ENCODE peak calls at places on chromosomes 7 and 10, in six cellular contexts. N, R, W, M, D and U are unnamed samples.

GRCh38 chr10:17820943-17821342 is 11.8 kb downstream of the MRC1 start:
- DNase-seq in N (no peak), R (no peak), W (no peak), M (no peak), D (no peak), U (no peak)

GRCh38 chr10:21069929-21070363 is 172.8 kb upstream of the NEBL start:
- DNase-seq in N (no peak), R (no peak), W (no peak), M (no peak), D (no peak), U (no peak)

GRCh38 chr7:13874783-13875182 is 114.7 kb downstream of the ETV1 start:
- DNase-seq in N (no peak), R (no peak), W (peak), M (no peak), D (peak), U (no peak)

GRCh38 chr7:115096262-115096661 is 174.4 kb downstream of the MDFIC start:
- DNase-seq in N (no peak), R (no peak), W (peak), M (no peak), D (no peak), U (no peak)

GRCh38 chr7:151863386-151864079 is 13.4 kb downstream of the PRKAG2 start:
- DNase-seq in N (no peak), R (peak), W (no peak), M (no peak), D (no peak), U (no peak)

GRCh38 chr7:99137418-99138180 is 6.3 kb downstream of the SMURF1 start:
- DNase-seq in N (no peak), R (no peak), W (peak), M (no peak), D (peak), U (peak)

GRCh38 chr10:131170042-131170983 is 141.2 kb downstream of the TCERG1L start:
- DNase-seq in N (peak), R (no peak), W (no peak), M (no peak), D (no peak), U (no peak)

GRCh38 chr10:131204406-131205152 is 106.9 kb downstream of the TCERG1L start:
- DNase-seq in N (peak), R (no peak), W (no peak), M (no peak), D (no peak), U (no peak)

GRCh38 chr7:904847-905246 is 28.5 kb downstream of the GET4 start:
- DNase-seq in N (no peak), R (no peak), W (peak), M (no peak), D (peak), U (no peak)

GRCh38 chr7:96075510-96076349 is 246.2 kb downstream of the SLC25A13 start:
- DNase-seq in N (peak), R (peak), W (peak), M (peak), D (peak), U (no peak)

GRCh38 chr10:68462536-68462935 is 9.2 kb downstream of the DNA2 start:
- DNase-seq in N (no peak), R (no peak), W (no peak), M (no peak), D (no peak), U (no peak)

DNA sequence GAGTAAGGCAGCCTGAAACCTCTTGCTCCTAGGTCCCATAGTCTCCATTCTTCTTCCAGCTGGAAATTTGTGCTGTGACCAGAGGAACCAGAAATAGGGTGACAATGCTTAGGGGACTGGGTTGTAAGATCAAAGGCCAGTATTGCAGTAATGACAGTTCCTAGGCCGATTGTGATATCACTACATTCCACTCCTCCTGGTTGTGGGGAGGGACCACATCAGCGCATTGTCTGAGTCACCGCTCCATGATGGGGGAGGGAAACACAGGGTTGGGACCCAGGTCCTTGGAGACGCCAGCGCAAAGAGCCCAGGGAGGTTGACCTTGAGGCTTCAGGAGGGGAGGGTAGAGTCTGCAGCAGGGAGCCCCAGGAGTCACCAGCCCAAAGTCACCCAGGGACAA is 20.8 kb upstream of the GGCT start:
- DNase-seq in N (no peak), R (no peak), W (no peak), M (no peak), D (no peak), U (no peak)
- TF ChIP-seq CTCF in N (no peak), R (no peak), W (no peak), M (no peak), D (no peak), U (no peak)

DNA sequence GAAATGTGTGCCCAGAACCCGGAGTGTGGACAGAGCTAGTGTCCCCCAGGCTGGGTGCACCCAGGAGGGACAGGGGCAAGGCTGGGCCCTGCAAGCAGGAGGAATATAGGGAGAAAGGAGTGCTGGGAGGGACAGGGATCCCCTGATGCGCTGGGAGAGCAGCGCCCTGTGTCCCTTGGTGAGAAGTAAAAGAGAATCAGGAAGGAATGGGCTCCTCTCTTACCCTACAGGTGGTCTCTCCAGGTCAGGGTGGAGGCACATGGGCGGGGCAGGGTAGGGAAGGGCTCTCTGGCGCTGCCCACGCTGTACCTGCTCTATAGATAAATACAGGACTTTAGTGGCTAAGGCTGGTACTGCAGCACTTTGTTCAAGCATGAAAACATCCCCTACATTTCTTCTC is 753.8 kb downstream of the GRID1 start:
- DNase-seq in N (no peak), R (no peak), W (no peak), M (peak), D (no peak), U (no peak)
- H3K4me3 ChIP-seq in N (no peak), R (no peak), W (no peak), M (no peak), D (no peak), U (no peak)

GRCh38 chr7:44967571-44968446 is 11.0 kb downstream of the MYO1G start:
- DNase-seq in N (no peak), R (no peak), W (no peak), M (no peak), D (peak), U (no peak)
- TF ChIP-seq CTCF in N (peak), R (peak), W (peak), M (no peak), D (no peak), U (peak)

GRCh38 chr10:70728328-70728727 is 56.0 kb downstream of the ADAMTS14 start:
- DNase-seq in N (no peak), R (no peak), W (no peak), M (no peak), D (no peak), U (no peak)
- H3K4me3 ChIP-seq in N (no peak), R (no peak), W (no peak), M (no peak), D (no peak), U (no peak)